ENCODE peak calls at places on chromosomes 4 and X, in four cellular contexts. T is HepG2, Z is K562, K is GM12878. Q is an unnamed sample.

GRCh38 chr4:52643846-52644245 is 15.3 kb downstream of the USP46 start:
- DNase-seq in T (peak), Z (no peak), K (no peak), Q (no peak)

GRCh38 chrX:150649096-150649870 is 43.9 kb upstream of the MTMR1 start:
- DNase-seq in T (no peak), Z (no peak), K (no peak), Q (no peak)

GRCh38 chr4:97560009-97560408 is 583.3 kb downstream of the STPG2 start:
- DNase-seq in K (no peak), T (no peak), Z (no peak), Q (no peak)

GRCh38 chr4:10733016-10733415 is 48.4 kb upstream of the CLNK start:
- DNase-seq in Z (no peak), T (no peak), K (no peak), Q (no peak)

GRCh38 chr4:86484241-86484640 is 109.9 kb upstream of the PTPN13 start:
- DNase-seq in T (no peak), Z (no peak), K (no peak), Q (no peak)

GRCh38 chrX:141760761-141761160 is 62.2 kb upstream of the SPANXD start:
- DNase-seq in Z (no peak), K (no peak), T (no peak), Q (no peak)

GRCh38 chrX:101931494-101932248 is at the start of gene ZMAT1:
- DNase-seq in T (peak), Z (peak), K (peak), Q (peak)

GRCh38 chr4:29051381-29051965 is 1668.7 kb upstream of the PCDH7 start:
- DNase-seq in K (no peak), T (no peak), Z (no peak), Q (no peak)

GRCh38 chrX:47530054-47530453 is 31.0 kb upstream of the ARAF start:
- DNase-seq in Z (no peak), K (no peak), T (no peak), Q (no peak)

GRCh38 chrX:108199691-108200090 is 108.1 kb downstream of the ATG4A start:
- DNase-seq in K (no peak), Z (peak), T (peak), Q (peak)

GRCh38 chr4:142043509-142043908 is 407.1 kb downstream of the IL15 start:
- DNase-seq in Z (no peak), K (no peak), T (no peak), Q (no peak)

GRCh38 chr4:60724623-60725022 is 475.5 kb upstream of the ADGRL3 start:
- DNase-seq in K (no peak), T (no peak), Z (no peak), Q (no peak)

GRCh38 chr4:58064618-58065017 is 954.4 kb upstream of the IGFBP7 start:
- DNase-seq in Z (no peak), T (no peak), K (no peak), Q (no peak)

GRCh38 chrX:8738588-8739189 is 6.8 kb upstream of the ANOS1 start:
- DNase-seq in T (peak), K (no peak), Z (peak), Q (no peak)

GRCh38 chrX:21158678-21159077 is 215.5 kb upstream of the CNKSR2 start:
- DNase-seq in K (no peak), Z (no peak), T (no peak), Q (no peak)

GRCh38 chr4:109609431-109609830 is 49.4 kb downstream of the MCUB start:
- DNase-seq in K (no peak), T (no peak), Z (no peak), Q (no peak)

GRCh38 chr4:4575284-4576211 is 33.7 kb upstream of the STX18 start:
- DNase-seq in T (no peak), K (peak), Z (peak), Q (no peak)

GRCh38 chrX:40772290-40772689 is 36.9 kb upstream of the MED14 start:
- DNase-seq in K (no peak), Z (no peak), T (no peak), Q (no peak)

GRCh38 chrX:32985544-32985943 is 225.8 kb downstream of the DMD start:
- DNase-seq in Z (no peak), K (no peak), T (no peak), Q (no peak)

GRCh38 chrX:78708171-78708570 is 39.3 kb upstream of the LPAR4 start:
- DNase-seq in K (no peak), T (peak), Z (peak), Q (peak)

GRCh38 chrX:133580630-133581029 is 165.3 kb upstream of the GPC4 start:
- DNase-seq in K (no peak), T (no peak), Z (no peak), Q (no peak)

GRCh38 chrX:48789366-48790220 is 3.2 kb downstream of the GATA1 start:
- DNase-seq in T (no peak), K (no peak), Z (peak), Q (no peak)

GRCh38 chr4:96162631-96163030 is 322.7 kb downstream of the PDHA2 start:
- DNase-seq in T (no peak), Z (no peak), K (no peak), Q (no peak)

GRCh38 chr4:147639388-147639787 is 22.2 kb downstream of the TMEM184C start:
- DNase-seq in Z (no peak), T (no peak), K (no peak), Q (no peak)

GRCh38 chrX:12974217-12974796 is 603 bp upstream of the TMSB4X start:
- DNase-seq in Z (peak), K (no peak), T (no peak), Q (no peak)

GRCh38 chr4:23401572-23401971 is 488.3 kb downstream of the PPARGC1A start:
- DNase-seq in T (no peak), Z (no peak), K (no peak), Q (no peak)

GRCh38 chr4:150217804-150218203 is 139.6 kb downstream of the DCLK2 start:
- DNase-seq in T (no peak), K (no peak), Z (no peak), Q (no peak)

GRCh38 chrX:123860506-123860840 is 620 bp downstream of the XIAP start:
- DNase-seq in T (peak), Z (no peak), K (peak), Q (no peak)

GRCh38 chr4:23163649-23164436 is 471.1 kb downstream of the GBA3 start:
- DNase-seq in T (no peak), K (no peak), Z (no peak), Q (no peak)

GRCh38 chr4:35760706-35761278 is 483.5 kb downstream of the ARAP2 start:
- DNase-seq in Z (no peak), K (no peak), T (peak), Q (no peak)

GRCh38 chrX:149456476-149457245 is 48.4 kb downstream of the IDS start:
- DNase-seq in T (no peak), Z (no peak), K (no peak), Q (no peak)

GRCh38 chr4:159042097-159042605 is 60.7 kb upstream of the RAPGEF2 start:
- DNase-seq in T (no peak), Z (peak), K (no peak), Q (peak)

GRCh38 chr4:15942283-15942682 is 3.7 kb upstream of the FGFBP1 start:
- DNase-seq in T (no peak), K (no peak), Z (no peak), Q (no peak)

GRCh38 chrX:23784487-23785301 is 1.7 kb downstream of the SAT1 start:
- DNase-seq in Z (peak), K (no peak), T (no peak), Q (no peak)

GRCh38 chr4:107719927-107720722 is at the start of gene PAPSS1:
- DNase-seq in T (peak), Z (peak), K (peak), Q (peak)

GRCh38 chrX:71081348-71082148 is 13.4 kb upstream of the SNX12 start:
- DNase-seq in K (no peak), T (peak), Z (no peak), Q (no peak)

GRCh38 chrX:134908235-134908834 is 82.5 kb upstream of the SMIM10 start:
- DNase-seq in T (no peak), Z (peak), K (no peak), Q (peak)

GRCh38 chrX:55839480-55839879 is 121.9 kb downstream of the RRAGB start:
- DNase-seq in Z (no peak), T (no peak), K (no peak), Q (no peak)

GRCh38 chrX:115713465-115713864 is 152.5 kb downstream of the PLS3 start:
- DNase-seq in T (no peak), K (no peak), Z (no peak), Q (no peak)

GRCh38 chrX:134883134-134883700 is 107.6 kb upstream of the SMIM10 start:
- DNase-seq in Z (no peak), K (no peak), T (no peak), Q (no peak)

DNA sequence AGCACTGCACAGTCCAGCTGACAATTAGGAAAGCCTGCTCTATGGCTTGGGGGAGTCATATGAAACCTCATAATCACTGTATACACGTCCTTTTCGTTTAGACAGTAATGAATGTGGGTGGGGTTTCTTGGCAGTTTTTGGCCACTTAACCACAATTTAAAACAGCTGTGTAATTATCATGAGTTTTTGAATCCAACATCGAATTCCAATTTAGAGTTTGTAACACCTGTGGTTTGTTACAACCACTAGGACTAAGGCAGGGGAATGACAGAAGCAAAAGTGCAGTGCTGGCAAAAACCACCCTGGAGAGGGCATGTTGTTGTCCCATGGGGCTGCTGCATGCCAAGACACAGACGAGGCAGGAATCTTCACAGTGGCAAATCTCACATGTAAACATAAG is 99.5 kb downstream of the CXXC4 start:
- DNase-seq in T (no peak), K (no peak), Z (no peak), Q (no peak)
- TF ChIP-seq SP1 in T (no peak), K (no peak), Z (no peak), Q (no peak)

GRCh38 chr4:98673978-98674377 is 15.6 kb upstream of the TSPAN5 start:
- DNase-seq in K (no peak), Z (no peak), T (no peak), Q (no peak)
- TF ChIP-seq BHLHE40 in K (no peak), Z (no peak), T (no peak), Q (no peak)

DNA sequence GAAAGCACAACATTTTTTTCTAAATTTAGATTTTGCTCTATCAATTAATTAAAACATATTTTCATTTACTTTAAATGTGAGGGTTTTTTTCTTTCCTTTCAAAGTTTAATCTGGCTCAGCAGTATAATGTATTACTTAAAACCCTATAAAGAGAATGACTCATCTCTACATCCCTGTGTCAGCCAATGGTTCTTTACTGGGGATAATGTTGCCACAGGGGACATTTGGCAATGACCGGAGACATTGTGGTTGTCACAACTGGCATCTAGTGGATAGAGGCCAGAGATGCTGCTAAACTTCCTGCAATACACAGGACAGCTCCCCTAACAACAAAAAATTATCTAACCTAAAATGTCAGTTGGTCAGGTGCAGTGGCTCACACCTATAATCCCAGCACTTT is 53.8 kb downstream of the SYNPO2 start:
- DNase-seq in Z (no peak), K (no peak), T (no peak), Q (no peak)
- TF ChIP-seq FOXM1 in Z (no peak), K (no peak), T (no peak), Q (no peak)

GRCh38 chr4:140374130-140374477 is 658 bp downstream of the SCOC start:
- DNase-seq in K (no peak), Z (no peak), T (peak), Q (no peak)
- TF ChIP-seq SP1 in K (no peak), Z (no peak), T (no peak), Q (no peak)

Q was measured in HEK293T.